ENCODE peak calls at places on chromosomes 16 and 17, in five cellular contexts. Z is body of pancreas, C is tibial nerve, W is A549, K is breast epithelium. F is an unnamed sample.

GRCh38 chr17:58312021-58312630 is 16.5 kb downstream of the TSPOAP1 start:
- DNase-seq in Z (no peak), C (no peak), W (no peak), K (peak; percentile 50), F (peak; percentile 16)

GRCh38 chr17:63517825-63518534 is 5.2 kb upstream of the KCNH6 start:
- DNase-seq in Z (no peak), C (no peak), W (no peak), K (no peak), F (no peak)

GRCh38 chr17:79951361-79952264 is 84.1 kb downstream of the TBC1D16 start:
- DNase-seq in Z (peak; percentile 78), C (no peak), W (no peak), K (peak; percentile 56), F (peak; percentile 80)

GRCh38 chr17:2967515-2967914 is 95.9 kb downstream of the OR1D5 start:
- DNase-seq in Z (no peak), C (no peak), W (no peak), K (no peak), F (peak; percentile 73)

GRCh38 chr16:82056550-82056896 is 21.5 kb downstream of the HSD17B2 start:
- DNase-seq in Z (no peak), C (no peak), W (no peak), K (no peak), F (no peak)

GRCh38 chr16:88818610-88818874 is 6.8 kb upstream of the APRT start:
- DNase-seq in Z (no peak), C (no peak), W (no peak), K (no peak), F (no peak)

GRCh38 chr17:14940946-14941280 is 324.2 kb downstream of the PMP22 start:
- DNase-seq in Z (no peak), C (no peak), W (no peak), K (no peak), F (no peak)

GRCh38 chr17:46848534-46848933 is 2.8 kb upstream of the WNT9B start:
- DNase-seq in Z (no peak), C (no peak), W (no peak), K (no peak), F (no peak)

GRCh38 chr17:17712268-17712924 is 31.1 kb downstream of the RAI1 start:
- DNase-seq in Z (no peak), C (no peak), W (no peak), K (no peak), F (no peak)

GRCh38 chr17:63476857-63477470 is at the start of gene ACE:
- DNase-seq in Z (peak; percentile 65), C (no peak), W (peak; percentile 62), K (no peak), F (no peak)

GRCh38 chr16:51813609-51814008 is 662.5 kb upstream of the SALL1 start:
- DNase-seq in Z (no peak), C (no peak), W (no peak), K (no peak), F (no peak)

GRCh38 chr16:85177448-85177846 is 65.2 kb upstream of the CIBAR2 start:
- DNase-seq in Z (no peak), C (no peak), W (no peak), K (no peak), F (no peak)

GRCh38 chr17:66268247-66268927 is 34.0 kb upstream of the PRKCA start:
- DNase-seq in Z (no peak), C (no peak), W (no peak), K (no peak), F (no peak)

GRCh38 chr17:1002771-1003555 is 6.0 kb downstream of the TIMM22 start:
- DNase-seq in Z (no peak), C (no peak), W (no peak), K (no peak), F (peak; percentile 34)

GRCh38 chr16:87713469-87714229 is 52.1 kb downstream of the KLHDC4 start:
- DNase-seq in Z (no peak), C (no peak), W (no peak), K (no peak), F (no peak)

GRCh38 chr17:69574257-69575197 is 160.0 kb downstream of the MAP2K6 start:
- DNase-seq in Z (no peak), C (no peak), W (peak; percentile 67), K (no peak), F (no peak)

GRCh38 chr17:40093580-40094201 is 6.7 kb downstream of the NR1D1 start:
- DNase-seq in Z (no peak), C (no peak), W (no peak), K (no peak), F (peak; percentile 64)

GRCh38 chr17:40091691-40092397 is 8.5 kb downstream of the NR1D1 start:
- DNase-seq in Z (peak; percentile 56), C (no peak), W (no peak), K (no peak), F (no peak)

GRCh38 chr17:40094874-40095273 is 5.5 kb downstream of the NR1D1 start:
- DNase-seq in Z (no peak), C (no peak), W (no peak), K (no peak), F (no peak)

GRCh38 chr17:40092581-40092980 is 7.8 kb downstream of the NR1D1 start:
- DNase-seq in Z (no peak), C (peak; percentile 42), W (no peak), K (no peak), F (no peak)

GRCh38 chr17:40093005-40093579 is 7.3 kb downstream of the NR1D1 start:
- DNase-seq in Z (no peak), C (no peak), W (no peak), K (no peak), F (no peak)
- H3K4me1 ChIP-seq in Z (peaks cover 48% of the 10 kb centered on the region), C (peaks cover 87% of the 10 kb centered on the region), W (peaks cover 29% of the 10 kb centered on the region), K (peaks cover 31% of the 10 kb centered on the region), F (peaks cover 84% of the 10 kb centered on the region)

GRCh38 chr16:90019543-90020259 is 445 bp upstream of the DBNDD1 start:
- DNase-seq in Z (peak; percentile 74), C (no peak), W (peak; percentile 47), K (no peak), F (no peak)
- TF ChIP-seq POLR2A in Z (peak; percentile 26), C (no peak), W (peak; percentile 13), K (no peak), F (no peak)

GRCh38 chr17:82271401-82271800 is 2.1 kb downstream of the CSNK1D start:
- DNase-seq in Z (no peak), C (no peak), W (no peak), K (no peak), F (no peak)
- H3K4me1 ChIP-seq in Z (peaks cover 76% of the 10 kb centered on the region), C (peaks cover 78% of the 10 kb centered on the region), W (peaks cover 64% of the 10 kb centered on the region), K (peaks cover 42% of the 10 kb centered on the region), F (peaks cover 58% of the 10 kb centered on the region)

DNA sequence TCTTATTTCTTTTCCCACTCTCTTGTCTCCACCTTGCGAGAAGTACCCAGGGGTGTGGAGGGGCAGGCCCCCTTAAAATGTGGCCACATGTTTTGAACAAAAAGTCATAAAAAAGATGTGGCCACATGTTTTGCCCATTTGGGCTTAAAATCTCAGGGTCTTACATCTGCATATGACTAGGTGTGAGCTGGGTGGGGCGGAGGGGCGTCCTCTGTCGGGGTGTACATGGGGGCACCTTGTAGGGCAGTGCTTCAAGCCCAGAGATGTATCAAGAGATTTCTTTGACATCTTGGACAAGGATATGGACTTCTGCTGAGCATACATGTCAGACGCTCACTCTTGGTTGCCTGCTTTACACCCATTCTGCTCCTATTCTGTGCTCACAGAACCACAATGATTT is 13.0 kb upstream of the SLC47A1 start:
- DNase-seq in Z (no peak), C (no peak), W (no peak), K (no peak), F (no peak)
- TF ChIP-seq POLR2A in Z (no peak), C (no peak), W (no peak), K (no peak), F (no peak)

GRCh38 chr16:8863594-8864424 is 5.0 kb downstream of the CARHSP1 start:
- DNase-seq in Z (peak; percentile 96), C (peak; percentile 33), W (peak; percentile 83), K (no peak), F (no peak)

GRCh38 chr16:8866884-8867482 is 1.8 kb downstream of the CARHSP1 start:
- DNase-seq in Z (peak; percentile 45), C (no peak), W (no peak), K (no peak), F (no peak)

GRCh38 chr16:8864480-8864879 is 4.3 kb downstream of the CARHSP1 start:
- DNase-seq in Z (no peak), C (no peak), W (no peak), K (no peak), F (no peak)

GRCh38 chr16:8866118-8866883 is 2.5 kb downstream of the CARHSP1 start:
- DNase-seq in Z (peak; percentile 60), C (peak; percentile 43), W (no peak), K (no peak), F (peak; percentile 60)

GRCh38 chr16:8865145-8865882 is 3.5 kb downstream of the CARHSP1 start:
- DNase-seq in Z (no peak), C (no peak), W (no peak), K (no peak), F (no peak)
- H3K4me1 ChIP-seq in Z (peaks cover 80% of the 10 kb centered on the region), C (peaks cover 77% of the 10 kb centered on the region), W (peaks cover 83% of the 10 kb centered on the region), K (peaks cover 19% of the 10 kb centered on the region), F (peaks cover 77% of the 10 kb centered on the region)

GRCh38 chr17:81556175-81556691 is 4.1 kb upstream of the FAAP100 start:
- DNase-seq in Z (no peak), C (no peak), W (peak; percentile 64), K (no peak), F (no peak)

GRCh38 chr17:81557276-81558114 is 5.3 kb upstream of the FAAP100 start:
- DNase-seq in Z (no peak), C (no peak), W (no peak), K (no peak), F (peak; percentile 31)

GRCh38 chr17:81558941-81559806 is 7.0 kb upstream of the FAAP100 start:
- DNase-seq in Z (no peak), C (no peak), W (peak; percentile 85), K (no peak), F (no peak)

GRCh38 chr17:81556863-81557262 is 4.7 kb upstream of the FAAP100 start:
- DNase-seq in Z (no peak), C (no peak), W (no peak), K (no peak), F (no peak)

GRCh38 chr17:81558115-81558468 is 5.9 kb upstream of the FAAP100 start:
- DNase-seq in Z (no peak), C (no peak), W (no peak), K (no peak), F (no peak)
- TF ChIP-seq POLR2A in Z (no peak), C (no peak), W (no peak), K (no peak), F (no peak)

F was measured in heart left ventricle.